ENCODE peak calls at places on chromosomes 7 and 10, in nine cellular contexts. One of them, this sample, is unnamed.

GRCh38 chr7:134571746-134572461 is 23.0 kb downstream of the AKR1B15 start:
- DNase-seq in MCF 10A: no peak
- DNase-seq in ascending aorta: no peak
- DNase-seq in RWPE1: no peak
- DNase-seq in left lobe of liver: no peak
- DNase-seq in thoracic aorta: no peak
- DNase-seq in hepatic stellate cell: no peak
- DNase-seq in CMK: no peak
- DNase-seq in AG08395: no peak
- DNase-seq in this sample: no peak

GRCh38 chr10:35327770-35328403 is 8.4 kb upstream of the CCNY start:
- DNase-seq in AG08395: no peak
- DNase-seq in left lobe of liver: no peak
- DNase-seq in CMK: no peak
- DNase-seq in ascending aorta: no peak
- DNase-seq in hepatic stellate cell: no peak
- DNase-seq in RWPE1: no peak
- DNase-seq in thoracic aorta: no peak
- DNase-seq in MCF 10A: no peak
- DNase-seq in this sample: no peak

GRCh38 chr7:99557940-99558305 is 519 bp upstream of the ZNF655 start:
- DNase-seq in ascending aorta: no peak
- DNase-seq in RWPE1: no peak
- DNase-seq in thoracic aorta: no peak
- DNase-seq in left lobe of liver: no peak
- DNase-seq in hepatic stellate cell: no peak
- DNase-seq in CMK: no peak
- DNase-seq in AG08395: peak
- DNase-seq in MCF 10A: no peak
- DNase-seq in this sample: no peak

GRCh38 chr10:127418536-127419168 is 130.5 kb upstream of the NPS start:
- DNase-seq in ascending aorta: no peak
- DNase-seq in RWPE1: no peak
- DNase-seq in AG08395: no peak
- DNase-seq in MCF 10A: no peak
- DNase-seq in left lobe of liver: no peak
- DNase-seq in hepatic stellate cell: no peak
- DNase-seq in thoracic aorta: no peak
- DNase-seq in CMK: no peak
- DNase-seq in this sample: no peak

GRCh38 chr10:12341526-12341925 is 7.8 kb upstream of the CAMK1D start:
- DNase-seq in AG08395: no peak
- DNase-seq in left lobe of liver: no peak
- DNase-seq in thoracic aorta: no peak
- DNase-seq in RWPE1: no peak
- DNase-seq in CMK: no peak
- DNase-seq in ascending aorta: no peak
- DNase-seq in MCF 10A: no peak
- DNase-seq in hepatic stellate cell: no peak
- DNase-seq in this sample: no peak

GRCh38 chr7:47266131-47266706 is 315.7 kb downstream of the TNS3 start:
- DNase-seq in AG08395: peak
- DNase-seq in hepatic stellate cell: peak
- DNase-seq in left lobe of liver: peak
- DNase-seq in ascending aorta: peak
- DNase-seq in RWPE1: peak
- DNase-seq in MCF 10A: peak
- DNase-seq in CMK: no peak
- DNase-seq in thoracic aorta: no peak
- DNase-seq in this sample: peak

GRCh38 chr10:115662424-115662823 is 569.3 kb downstream of the ATRNL1 start:
- DNase-seq in hepatic stellate cell: no peak
- DNase-seq in ascending aorta: no peak
- DNase-seq in thoracic aorta: no peak
- DNase-seq in left lobe of liver: no peak
- DNase-seq in AG08395: no peak
- DNase-seq in RWPE1: no peak
- DNase-seq in CMK: no peak
- DNase-seq in MCF 10A: no peak
- DNase-seq in this sample: no peak

GRCh38 chr7:30447466-30447865 is 31.1 kb downstream of the NOD1 start:
- DNase-seq in left lobe of liver: no peak
- DNase-seq in CMK: no peak
- DNase-seq in AG08395: no peak
- DNase-seq in MCF 10A: no peak
- DNase-seq in RWPE1: no peak
- DNase-seq in hepatic stellate cell: no peak
- DNase-seq in thoracic aorta: no peak
- DNase-seq in ascending aorta: no peak
- DNase-seq in this sample: no peak

GRCh38 chr7:36598056-36598675 is 126.1 kb downstream of the AOAH start:
- DNase-seq in left lobe of liver: no peak
- DNase-seq in CMK: no peak
- DNase-seq in hepatic stellate cell: no peak
- DNase-seq in AG08395: no peak
- DNase-seq in RWPE1: no peak
- DNase-seq in MCF 10A: peak
- DNase-seq in thoracic aorta: no peak
- DNase-seq in ascending aorta: no peak
- DNase-seq in this sample: no peak

GRCh38 chr10:5496261-5497250 is 2.8 kb downstream of the CALML5 start:
- DNase-seq in thoracic aorta: no peak
- DNase-seq in ascending aorta: peak
- DNase-seq in hepatic stellate cell: no peak
- DNase-seq in AG08395: no peak
- DNase-seq in MCF 10A: no peak
- DNase-seq in CMK: no peak
- DNase-seq in RWPE1: no peak
- DNase-seq in left lobe of liver: no peak
- DNase-seq in this sample: no peak

GRCh38 chr7:38825721-38826440 is 83.1 kb downstream of the VPS41 start:
- DNase-seq in AG08395: no peak
- DNase-seq in RWPE1: no peak
- DNase-seq in MCF 10A: no peak
- DNase-seq in hepatic stellate cell: peak
- DNase-seq in CMK: no peak
- DNase-seq in left lobe of liver: no peak
- DNase-seq in thoracic aorta: no peak
- DNase-seq in ascending aorta: no peak
- DNase-seq in this sample: no peak

GRCh38 chr10:118340486-118340885 is 1.6 kb downstream of the FAM204A start:
- DNase-seq in ascending aorta: no peak
- DNase-seq in CMK: no peak
- DNase-seq in thoracic aorta: no peak
- DNase-seq in AG08395: no peak
- DNase-seq in left lobe of liver: no peak
- DNase-seq in hepatic stellate cell: no peak
- DNase-seq in RWPE1: no peak
- DNase-seq in MCF 10A: no peak
- DNase-seq in this sample: no peak

GRCh38 chr10:112963835-112964234 is 13.8 kb downstream of the TCF7L2 start:
- DNase-seq in CMK: no peak
- DNase-seq in thoracic aorta: no peak
- DNase-seq in RWPE1: no peak
- DNase-seq in hepatic stellate cell: no peak
- DNase-seq in AG08395: peak
- DNase-seq in left lobe of liver: no peak
- DNase-seq in ascending aorta: no peak
- DNase-seq in MCF 10A: peak
- DNase-seq in this sample: no peak

GRCh38 chr10:24952146-24952700 is at the start of gene PRTFDC1:
- DNase-seq in MCF 10A: no peak
- DNase-seq in ascending aorta: no peak
- DNase-seq in RWPE1: peak
- DNase-seq in left lobe of liver: no peak
- DNase-seq in CMK: no peak
- DNase-seq in hepatic stellate cell: peak
- DNase-seq in thoracic aorta: no peak
- DNase-seq in AG08395: peak
- DNase-seq in this sample: no peak

GRCh38 chr7:75571209-75571608 is 79.1 kb downstream of the SPDYE5 start:
- DNase-seq in RWPE1: no peak
- DNase-seq in hepatic stellate cell: no peak
- DNase-seq in MCF 10A: no peak
- DNase-seq in thoracic aorta: no peak
- DNase-seq in left lobe of liver: no peak
- DNase-seq in AG08395: no peak
- DNase-seq in ascending aorta: no peak
- DNase-seq in CMK: no peak
- DNase-seq in this sample: no peak

GRCh38 chr7:22429386-22429785 is 70.6 kb downstream of the STEAP1B start:
- DNase-seq in thoracic aorta: no peak
- DNase-seq in hepatic stellate cell: no peak
- DNase-seq in ascending aorta: no peak
- DNase-seq in CMK: no peak
- DNase-seq in left lobe of liver: no peak
- DNase-seq in AG08395: no peak
- DNase-seq in RWPE1: peak
- DNase-seq in MCF 10A: peak
- DNase-seq in this sample: no peak

GRCh38 chr10:93124580-93125318 is 51.1 kb downstream of the CYP26A1 start:
- DNase-seq in RWPE1: no peak
- DNase-seq in CMK: no peak
- DNase-seq in ascending aorta: no peak
- DNase-seq in left lobe of liver: no peak
- DNase-seq in MCF 10A: no peak
- DNase-seq in hepatic stellate cell: no peak
- DNase-seq in thoracic aorta: no peak
- DNase-seq in AG08395: no peak
- DNase-seq in this sample: peak

GRCh38 chr10:5806745-5807144 is 6.5 kb downstream of the GDI2 start:
- DNase-seq in CMK: no peak
- DNase-seq in RWPE1: no peak
- DNase-seq in ascending aorta: no peak
- DNase-seq in thoracic aorta: no peak
- DNase-seq in AG08395: no peak
- DNase-seq in MCF 10A: no peak
- DNase-seq in left lobe of liver: no peak
- DNase-seq in hepatic stellate cell: no peak
- DNase-seq in this sample: no peak

GRCh38 chr7:130593033-130593432 is 75.5 kb downstream of the COPG2 start:
- DNase-seq in CMK: no peak
- DNase-seq in AG08395: no peak
- DNase-seq in ascending aorta: no peak
- DNase-seq in hepatic stellate cell: no peak
- DNase-seq in left lobe of liver: no peak
- DNase-seq in thoracic aorta: no peak
- DNase-seq in MCF 10A: peak
- DNase-seq in RWPE1: no peak
- DNase-seq in this sample: no peak

GRCh38 chr7:35450456-35450855 is 196.6 kb upstream of the TBX20 start:
- DNase-seq in thoracic aorta: no peak
- DNase-seq in hepatic stellate cell: no peak
- DNase-seq in left lobe of liver: no peak
- DNase-seq in ascending aorta: no peak
- DNase-seq in MCF 10A: no peak
- DNase-seq in RWPE1: no peak
- DNase-seq in CMK: no peak
- DNase-seq in AG08395: no peak
- DNase-seq in this sample: no peak

This sample was measured in HL-60.